ENCODE peak calls at places on chromosomes 11 and 22, in seven cellular contexts. One of them, this sample, is unnamed.

GRCh38 chr11:8018742-8019631 is 31.9 kb downstream of the EIF3F start:
- DNase-seq in NCI-H1417 treated with DMSO at 0.1 percent for 48 hours: no peak
- DNase-seq in HuH-7.5: no peak
- DNase-seq in stimulated activated CD8-positive, alpha-beta memory T cell treated with anti-CD3 and anti-CD28 coated beads, Interleukin-7, amount 100 ng/mL, for 48 hours: peak; percentile 27
- DNase-seq in D341Med: peak; percentile 81
- DNase-seq in AG10803: peak; percentile 74
- DNase-seq in foreskin fibroblast: peak; percentile 62
- DNase-seq in this sample: peak; percentile 91

GRCh38 chr11:100927579-100927978 is 202.0 kb downstream of the PGR start:
- DNase-seq in NCI-H1417 treated with DMSO at 0.1 percent for 48 hours: no peak
- DNase-seq in HuH-7.5: no peak
- DNase-seq in stimulated activated CD8-positive, alpha-beta memory T cell treated with anti-CD3 and anti-CD28 coated beads, Interleukin-7, amount 100 ng/mL, for 48 hours: no peak
- DNase-seq in D341Med: no peak
- DNase-seq in AG10803: no peak
- DNase-seq in foreskin fibroblast: no peak
- DNase-seq in this sample: no peak

GRCh38 chr11:40797981-40798380 is 661.5 kb downstream of the LRRC4C start:
- DNase-seq in NCI-H1417 treated with DMSO at 0.1 percent for 48 hours: no peak
- DNase-seq in HuH-7.5: no peak
- DNase-seq in stimulated activated CD8-positive, alpha-beta memory T cell treated with anti-CD3 and anti-CD28 coated beads, Interleukin-7, amount 100 ng/mL, for 48 hours: no peak
- DNase-seq in D341Med: no peak
- DNase-seq in AG10803: no peak
- DNase-seq in foreskin fibroblast: no peak
- DNase-seq in this sample: no peak

GRCh38 chr11:100719809-100720221 is 32.7 kb downstream of the ARHGAP42 start:
- DNase-seq in NCI-H1417 treated with DMSO at 0.1 percent for 48 hours: no peak
- DNase-seq in HuH-7.5: peak; percentile 13
- DNase-seq in stimulated activated CD8-positive, alpha-beta memory T cell treated with anti-CD3 and anti-CD28 coated beads, Interleukin-7, amount 100 ng/mL, for 48 hours: no peak
- DNase-seq in D341Med: peak; percentile 39
- DNase-seq in AG10803: peak; percentile 89
- DNase-seq in foreskin fibroblast: peak; percentile 81
- DNase-seq in this sample: peak; percentile 78

GRCh38 chr22:46113910-46114517 is 36.3 kb upstream of the PPARA start:
- DNase-seq in NCI-H1417 treated with DMSO at 0.1 percent for 48 hours: no peak
- DNase-seq in HuH-7.5: no peak
- DNase-seq in stimulated activated CD8-positive, alpha-beta memory T cell treated with anti-CD3 and anti-CD28 coated beads, Interleukin-7, amount 100 ng/mL, for 48 hours: no peak
- DNase-seq in D341Med: no peak
- DNase-seq in AG10803: no peak
- DNase-seq in foreskin fibroblast: no peak
- DNase-seq in this sample: no peak

GRCh38 chr11:88535266-88535665 is 197.7 kb upstream of the CTSC start:
- DNase-seq in NCI-H1417 treated with DMSO at 0.1 percent for 48 hours: no peak
- DNase-seq in HuH-7.5: no peak
- DNase-seq in stimulated activated CD8-positive, alpha-beta memory T cell treated with anti-CD3 and anti-CD28 coated beads, Interleukin-7, amount 100 ng/mL, for 48 hours: no peak
- DNase-seq in D341Med: no peak
- DNase-seq in AG10803: peak; percentile 41
- DNase-seq in foreskin fibroblast: no peak
- DNase-seq in this sample: no peak

GRCh38 chr11:83241291-83241946 is 44.7 kb downstream of the CCDC90B start:
- DNase-seq in NCI-H1417 treated with DMSO at 0.1 percent for 48 hours: no peak
- DNase-seq in HuH-7.5: peak; percentile 14
- DNase-seq in stimulated activated CD8-positive, alpha-beta memory T cell treated with anti-CD3 and anti-CD28 coated beads, Interleukin-7, amount 100 ng/mL, for 48 hours: no peak
- DNase-seq in D341Med: peak; percentile 39
- DNase-seq in AG10803: peak; percentile 57
- DNase-seq in foreskin fibroblast: peak; percentile 48
- DNase-seq in this sample: peak; percentile 43

GRCh38 chr22:30523646-30524489 is 18.4 kb upstream of the SEC14L4 start:
- DNase-seq in NCI-H1417 treated with DMSO at 0.1 percent for 48 hours: no peak
- DNase-seq in HuH-7.5: no peak
- DNase-seq in stimulated activated CD8-positive, alpha-beta memory T cell treated with anti-CD3 and anti-CD28 coated beads, Interleukin-7, amount 100 ng/mL, for 48 hours: no peak
- DNase-seq in D341Med: no peak
- DNase-seq in AG10803: no peak
- DNase-seq in foreskin fibroblast: no peak
- DNase-seq in this sample: no peak

GRCh38 chr11:93585758-93586157 is 42.6 kb upstream of the SMCO4 start:
- DNase-seq in NCI-H1417 treated with DMSO at 0.1 percent for 48 hours: no peak
- DNase-seq in HuH-7.5: peak; percentile 9
- DNase-seq in stimulated activated CD8-positive, alpha-beta memory T cell treated with anti-CD3 and anti-CD28 coated beads, Interleukin-7, amount 100 ng/mL, for 48 hours: no peak
- DNase-seq in D341Med: no peak
- DNase-seq in AG10803: peak; percentile 86
- DNase-seq in foreskin fibroblast: peak; percentile 52
- DNase-seq in this sample: peak; percentile 67

GRCh38 chr22:21693999-21694341 is 28.2 kb downstream of the PPIL2 start:
- DNase-seq in NCI-H1417 treated with DMSO at 0.1 percent for 48 hours: no peak
- DNase-seq in HuH-7.5: no peak
- DNase-seq in stimulated activated CD8-positive, alpha-beta memory T cell treated with anti-CD3 and anti-CD28 coated beads, Interleukin-7, amount 100 ng/mL, for 48 hours: no peak
- DNase-seq in D341Med: no peak
- DNase-seq in AG10803: no peak
- DNase-seq in foreskin fibroblast: no peak
- DNase-seq in this sample: no peak

GRCh38 chr11:635945-636510 is 1.0 kb upstream of the DRD4 start:
- DNase-seq in NCI-H1417 treated with DMSO at 0.1 percent for 48 hours: no peak
- DNase-seq in HuH-7.5: no peak
- DNase-seq in stimulated activated CD8-positive, alpha-beta memory T cell treated with anti-CD3 and anti-CD28 coated beads, Interleukin-7, amount 100 ng/mL, for 48 hours: no peak
- DNase-seq in D341Med: no peak
- DNase-seq in AG10803: no peak
- DNase-seq in foreskin fibroblast: no peak
- DNase-seq in this sample: no peak

GRCh38 chr11:28461338-28461737 is 353.1 kb downstream of the METTL15 start:
- DNase-seq in NCI-H1417 treated with DMSO at 0.1 percent for 48 hours: no peak
- DNase-seq in HuH-7.5: no peak
- DNase-seq in stimulated activated CD8-positive, alpha-beta memory T cell treated with anti-CD3 and anti-CD28 coated beads, Interleukin-7, amount 100 ng/mL, for 48 hours: no peak
- DNase-seq in D341Med: no peak
- DNase-seq in AG10803: peak; percentile 83
- DNase-seq in foreskin fibroblast: peak; percentile 57
- DNase-seq in this sample: peak; percentile 10

GRCh38 chr11:44978279-44978960 is 27.7 kb upstream of the TP53I11 start:
- DNase-seq in NCI-H1417 treated with DMSO at 0.1 percent for 48 hours: no peak
- DNase-seq in HuH-7.5: no peak
- DNase-seq in stimulated activated CD8-positive, alpha-beta memory T cell treated with anti-CD3 and anti-CD28 coated beads, Interleukin-7, amount 100 ng/mL, for 48 hours: no peak
- DNase-seq in D341Med: no peak
- DNase-seq in AG10803: no peak
- DNase-seq in foreskin fibroblast: no peak
- DNase-seq in this sample: no peak

GRCh38 chr22:40107244-40107643 is 70.5 kb upstream of the TNRC6B start:
- DNase-seq in NCI-H1417 treated with DMSO at 0.1 percent for 48 hours: no peak
- DNase-seq in HuH-7.5: no peak
- DNase-seq in stimulated activated CD8-positive, alpha-beta memory T cell treated with anti-CD3 and anti-CD28 coated beads, Interleukin-7, amount 100 ng/mL, for 48 hours: no peak
- DNase-seq in D341Med: no peak
- DNase-seq in AG10803: no peak
- DNase-seq in foreskin fibroblast: no peak
- DNase-seq in this sample: peak; percentile 24

GRCh38 chr11:30245621-30246020 is 14.8 kb downstream of the FSHB start:
- DNase-seq in NCI-H1417 treated with DMSO at 0.1 percent for 48 hours: no peak
- DNase-seq in HuH-7.5: no peak
- DNase-seq in stimulated activated CD8-positive, alpha-beta memory T cell treated with anti-CD3 and anti-CD28 coated beads, Interleukin-7, amount 100 ng/mL, for 48 hours: no peak
- DNase-seq in D341Med: no peak
- DNase-seq in AG10803: no peak
- DNase-seq in foreskin fibroblast: no peak
- DNase-seq in this sample: no peak

GRCh38 chr11:16780698-16781550 is 42.5 kb downstream of the C11orf58 start:
- DNase-seq in NCI-H1417 treated with DMSO at 0.1 percent for 48 hours: no peak
- DNase-seq in HuH-7.5: no peak
- DNase-seq in stimulated activated CD8-positive, alpha-beta memory T cell treated with anti-CD3 and anti-CD28 coated beads, Interleukin-7, amount 100 ng/mL, for 48 hours: no peak
- DNase-seq in D341Med: no peak
- DNase-seq in AG10803: no peak
- DNase-seq in foreskin fibroblast: no peak
- DNase-seq in this sample: no peak

GRCh38 chr11:606245-606644 is 9.5 kb downstream of the IRF7 start:
- DNase-seq in NCI-H1417 treated with DMSO at 0.1 percent for 48 hours: no peak
- DNase-seq in HuH-7.5: no peak
- DNase-seq in stimulated activated CD8-positive, alpha-beta memory T cell treated with anti-CD3 and anti-CD28 coated beads, Interleukin-7, amount 100 ng/mL, for 48 hours: no peak
- DNase-seq in D341Med: no peak
- DNase-seq in AG10803: peak; percentile 10
- DNase-seq in foreskin fibroblast: no peak
- DNase-seq in this sample: peak; percentile 63

GRCh38 chr11:111307472-111308108 is 9.2 kb downstream of the POU2AF3 start:
- DNase-seq in NCI-H1417 treated with DMSO at 0.1 percent for 48 hours: no peak
- DNase-seq in HuH-7.5: no peak
- DNase-seq in stimulated activated CD8-positive, alpha-beta memory T cell treated with anti-CD3 and anti-CD28 coated beads, Interleukin-7, amount 100 ng/mL, for 48 hours: no peak
- DNase-seq in D341Med: no peak
- DNase-seq in AG10803: no peak
- DNase-seq in foreskin fibroblast: no peak
- DNase-seq in this sample: no peak

GRCh38 chr11:134385774-134386565 is 26.1 kb downstream of the B3GAT1 start:
- DNase-seq in NCI-H1417 treated with DMSO at 0.1 percent for 48 hours: peak; percentile 73
- DNase-seq in HuH-7.5: no peak
- DNase-seq in stimulated activated CD8-positive, alpha-beta memory T cell treated with anti-CD3 and anti-CD28 coated beads, Interleukin-7, amount 100 ng/mL, for 48 hours: no peak
- DNase-seq in D341Med: no peak
- DNase-seq in AG10803: no peak
- DNase-seq in foreskin fibroblast: no peak
- DNase-seq in this sample: no peak

GRCh38 chr11:109994896-109995295 is 98.3 kb upstream of the ZC3H12C start:
- DNase-seq in NCI-H1417 treated with DMSO at 0.1 percent for 48 hours: no peak
- DNase-seq in HuH-7.5: no peak
- DNase-seq in stimulated activated CD8-positive, alpha-beta memory T cell treated with anti-CD3 and anti-CD28 coated beads, Interleukin-7, amount 100 ng/mL, for 48 hours: no peak
- DNase-seq in D341Med: no peak
- DNase-seq in AG10803: no peak
- DNase-seq in foreskin fibroblast: no peak
- DNase-seq in this sample: no peak

GRCh38 chr11:7167976-7168740 is 79.4 kb downstream of the RBMXL2 start:
- DNase-seq in NCI-H1417 treated with DMSO at 0.1 percent for 48 hours: no peak
- DNase-seq in HuH-7.5: no peak
- DNase-seq in stimulated activated CD8-positive, alpha-beta memory T cell treated with anti-CD3 and anti-CD28 coated beads, Interleukin-7, amount 100 ng/mL, for 48 hours: no peak
- DNase-seq in D341Med: no peak
- DNase-seq in AG10803: no peak
- DNase-seq in foreskin fibroblast: no peak
- DNase-seq in this sample: no peak

GRCh38 chr22:25386538-25386884 is 167.1 kb downstream of the CRYBB2 start:
- DNase-seq in NCI-H1417 treated with DMSO at 0.1 percent for 48 hours: no peak
- DNase-seq in HuH-7.5: no peak
- DNase-seq in stimulated activated CD8-positive, alpha-beta memory T cell treated with anti-CD3 and anti-CD28 coated beads, Interleukin-7, amount 100 ng/mL, for 48 hours: no peak
- DNase-seq in D341Med: no peak
- DNase-seq in AG10803: no peak
- DNase-seq in foreskin fibroblast: no peak
- DNase-seq in this sample: no peak

GRCh38 chr22:49107561-49107960 is 720.1 kb downstream of the BRD1 start:
- DNase-seq in NCI-H1417 treated with DMSO at 0.1 percent for 48 hours: no peak
- DNase-seq in HuH-7.5: no peak
- DNase-seq in stimulated activated CD8-positive, alpha-beta memory T cell treated with anti-CD3 and anti-CD28 coated beads, Interleukin-7, amount 100 ng/mL, for 48 hours: no peak
- DNase-seq in D341Med: no peak
- DNase-seq in AG10803: no peak
- DNase-seq in foreskin fibroblast: no peak
- DNase-seq in this sample: no peak

GRCh38 chr22:33653525-33654063 is 266.7 kb downstream of the LARGE1 start:
- DNase-seq in NCI-H1417 treated with DMSO at 0.1 percent for 48 hours: no peak
- DNase-seq in HuH-7.5: no peak
- DNase-seq in stimulated activated CD8-positive, alpha-beta memory T cell treated with anti-CD3 and anti-CD28 coated beads, Interleukin-7, amount 100 ng/mL, for 48 hours: no peak
- DNase-seq in D341Med: no peak
- DNase-seq in AG10803: no peak
- DNase-seq in foreskin fibroblast: no peak
- DNase-seq in this sample: no peak

GRCh38 chr11:7487360-7487759 is 2.1 kb downstream of the OLFML1 start:
- DNase-seq in NCI-H1417 treated with DMSO at 0.1 percent for 48 hours: no peak
- DNase-seq in HuH-7.5: no peak
- DNase-seq in stimulated activated CD8-positive, alpha-beta memory T cell treated with anti-CD3 and anti-CD28 coated beads, Interleukin-7, amount 100 ng/mL, for 48 hours: no peak
- DNase-seq in D341Med: no peak
- DNase-seq in AG10803: no peak
- DNase-seq in foreskin fibroblast: no peak
- DNase-seq in this sample: no peak

GRCh38 chr22:31346733-31347250 is 646 bp upstream of the PATZ1 start:
- DNase-seq in NCI-H1417 treated with DMSO at 0.1 percent for 48 hours: no peak
- DNase-seq in HuH-7.5: peak; percentile 73
- DNase-seq in stimulated activated CD8-positive, alpha-beta memory T cell treated with anti-CD3 and anti-CD28 coated beads, Interleukin-7, amount 100 ng/mL, for 48 hours: no peak
- DNase-seq in D341Med: no peak
- DNase-seq in AG10803: no peak
- DNase-seq in foreskin fibroblast: no peak
- DNase-seq in this sample: peak; percentile 67

GRCh38 chr11:34825670-34826383 is 90.4 kb downstream of the APIP start:
- DNase-seq in NCI-H1417 treated with DMSO at 0.1 percent for 48 hours: no peak
- DNase-seq in HuH-7.5: no peak
- DNase-seq in stimulated activated CD8-positive, alpha-beta memory T cell treated with anti-CD3 and anti-CD28 coated beads, Interleukin-7, amount 100 ng/mL, for 48 hours: no peak
- DNase-seq in D341Med: no peak
- DNase-seq in AG10803: no peak
- DNase-seq in foreskin fibroblast: no peak
- DNase-seq in this sample: no peak

GRCh38 chr11:12617632-12618031 is 56.6 kb upstream of the TEAD1 start:
- DNase-seq in NCI-H1417 treated with DMSO at 0.1 percent for 48 hours: no peak
- DNase-seq in HuH-7.5: no peak
- DNase-seq in stimulated activated CD8-positive, alpha-beta memory T cell treated with anti-CD3 and anti-CD28 coated beads, Interleukin-7, amount 100 ng/mL, for 48 hours: no peak
- DNase-seq in D341Med: no peak
- DNase-seq in AG10803: no peak
- DNase-seq in foreskin fibroblast: no peak
- DNase-seq in this sample: no peak